ENCODE peak calls at places on chromosomes 16 and 17, in nine cellular contexts. One of them, this sample, is unnamed.

GRCh38 chr17:77807051-77807745 is 151.3 kb upstream of the TNRC6C start:
- DNase-seq in tibial nerve: no peak
- DNase-seq in left lung: no peak
- DNase-seq in progenitor cell of endocrine pancreas: no peak
- DNase-seq in ascending aorta: no peak
- DNase-seq in thyroid gland: no peak
- DNase-seq in HL-60: no peak
- DNase-seq in bronchial epithelial cell: no peak
- DNase-seq in fibroblast of the aortic adventitia: no peak
- DNase-seq in this sample: no peak

GRCh38 chr17:17681744-17682292 is 560 bp downstream of the RAI1 start:
- DNase-seq in ascending aorta: no peak
- DNase-seq in thyroid gland: peak
- DNase-seq in fibroblast of the aortic adventitia: no peak
- DNase-seq in bronchial epithelial cell: no peak
- DNase-seq in tibial nerve: no peak
- DNase-seq in left lung: peak
- DNase-seq in HL-60: no peak
- DNase-seq in progenitor cell of endocrine pancreas: no peak
- DNase-seq in this sample: peak

GRCh38 chr16:11190585-11191565 is 65.1 kb downstream of the SOCS1 start:
- DNase-seq in bronchial epithelial cell: peak
- DNase-seq in HL-60: no peak
- DNase-seq in left lung: no peak
- DNase-seq in thyroid gland: no peak
- DNase-seq in progenitor cell of endocrine pancreas: no peak
- DNase-seq in fibroblast of the aortic adventitia: no peak
- DNase-seq in tibial nerve: no peak
- DNase-seq in ascending aorta: no peak
- DNase-seq in this sample: no peak

GRCh38 chr17:75925912-75926311 is 14.9 kb downstream of the FBF1 start:
- DNase-seq in fibroblast of the aortic adventitia: no peak
- DNase-seq in ascending aorta: no peak
- DNase-seq in thyroid gland: no peak
- DNase-seq in HL-60: no peak
- DNase-seq in progenitor cell of endocrine pancreas: no peak
- DNase-seq in tibial nerve: no peak
- DNase-seq in bronchial epithelial cell: no peak
- DNase-seq in left lung: no peak
- DNase-seq in this sample: no peak

GRCh38 chr17:18361837-18362380 is 1.4 kb downstream of the SHMT1 start:
- DNase-seq in fibroblast of the aortic adventitia: no peak
- DNase-seq in bronchial epithelial cell: no peak
- DNase-seq in progenitor cell of endocrine pancreas: no peak
- DNase-seq in HL-60: no peak
- DNase-seq in left lung: no peak
- DNase-seq in ascending aorta: no peak
- DNase-seq in thyroid gland: no peak
- DNase-seq in tibial nerve: no peak
- DNase-seq in this sample: no peak

GRCh38 chr17:2906907-2907306 is 110.7 kb downstream of the RAP1GAP2 start:
- DNase-seq in HL-60: no peak
- DNase-seq in thyroid gland: no peak
- DNase-seq in progenitor cell of endocrine pancreas: no peak
- DNase-seq in ascending aorta: no peak
- DNase-seq in bronchial epithelial cell: no peak
- DNase-seq in tibial nerve: no peak
- DNase-seq in fibroblast of the aortic adventitia: no peak
- DNase-seq in left lung: no peak
- DNase-seq in this sample: no peak

GRCh38 chr16:46649571-46649970 is 28.4 kb upstream of the SHCBP1 start:
- DNase-seq in fibroblast of the aortic adventitia: peak
- DNase-seq in progenitor cell of endocrine pancreas: no peak
- DNase-seq in thyroid gland: no peak
- DNase-seq in left lung: peak
- DNase-seq in ascending aorta: peak
- DNase-seq in HL-60: no peak
- DNase-seq in tibial nerve: no peak
- DNase-seq in bronchial epithelial cell: no peak
- DNase-seq in this sample: peak

GRCh38 chr17:75589017-75589918 is 1.7 kb downstream of the MYO15B start:
- DNase-seq in bronchial epithelial cell: peak
- DNase-seq in HL-60: peak
- DNase-seq in fibroblast of the aortic adventitia: peak
- DNase-seq in left lung: peak
- DNase-seq in tibial nerve: peak
- DNase-seq in progenitor cell of endocrine pancreas: peak
- DNase-seq in thyroid gland: peak
- DNase-seq in ascending aorta: peak
- DNase-seq in this sample: peak

GRCh38 chr17:57166803-57167202 is 81.8 kb downstream of the AKAP1 start:
- DNase-seq in progenitor cell of endocrine pancreas: no peak
- DNase-seq in thyroid gland: peak
- DNase-seq in ascending aorta: no peak
- DNase-seq in fibroblast of the aortic adventitia: no peak
- DNase-seq in tibial nerve: no peak
- DNase-seq in left lung: no peak
- DNase-seq in HL-60: no peak
- DNase-seq in bronchial epithelial cell: peak
- DNase-seq in this sample: no peak

GRCh38 chr16:28984619-28985135 is at the start of gene LAT:
- DNase-seq in thyroid gland: peak
- DNase-seq in bronchial epithelial cell: no peak
- DNase-seq in tibial nerve: no peak
- DNase-seq in left lung: peak
- DNase-seq in HL-60: no peak
- DNase-seq in ascending aorta: no peak
- DNase-seq in progenitor cell of endocrine pancreas: no peak
- DNase-seq in fibroblast of the aortic adventitia: no peak
- DNase-seq in this sample: peak

GRCh38 chr16:76932541-76933211 is 258.3 kb upstream of the MON1B start:
- DNase-seq in ascending aorta: no peak
- DNase-seq in tibial nerve: no peak
- DNase-seq in HL-60: no peak
- DNase-seq in thyroid gland: no peak
- DNase-seq in bronchial epithelial cell: peak
- DNase-seq in fibroblast of the aortic adventitia: peak
- DNase-seq in progenitor cell of endocrine pancreas: no peak
- DNase-seq in left lung: no peak
- DNase-seq in this sample: no peak

GRCh38 chr17:59712856-59713255 is 5.4 kb downstream of the VMP1 start:
- DNase-seq in progenitor cell of endocrine pancreas: no peak
- DNase-seq in thyroid gland: no peak
- DNase-seq in left lung: no peak
- DNase-seq in fibroblast of the aortic adventitia: no peak
- DNase-seq in HL-60: no peak
- DNase-seq in ascending aorta: no peak
- DNase-seq in bronchial epithelial cell: no peak
- DNase-seq in tibial nerve: no peak
- DNase-seq in this sample: no peak

GRCh38 chr17:75065562-75066151 is 18.6 kb downstream of the KCTD2 start:
- DNase-seq in tibial nerve: no peak
- DNase-seq in HL-60: no peak
- DNase-seq in progenitor cell of endocrine pancreas: no peak
- DNase-seq in bronchial epithelial cell: no peak
- DNase-seq in ascending aorta: no peak
- DNase-seq in thyroid gland: no peak
- DNase-seq in fibroblast of the aortic adventitia: no peak
- DNase-seq in left lung: no peak
- DNase-seq in this sample: no peak

GRCh38 chr16:28534542-28535373 is 4.0 kb downstream of the NUPR1 start:
- DNase-seq in tibial nerve: peak
- DNase-seq in fibroblast of the aortic adventitia: peak
- DNase-seq in progenitor cell of endocrine pancreas: no peak
- DNase-seq in ascending aorta: peak
- DNase-seq in bronchial epithelial cell: no peak
- DNase-seq in HL-60: peak
- DNase-seq in left lung: peak
- DNase-seq in thyroid gland: no peak
- DNase-seq in this sample: peak

GRCh38 chr17:61490540-61490975 is 38.3 kb downstream of the TBX4 start:
- DNase-seq in bronchial epithelial cell: peak
- DNase-seq in tibial nerve: no peak
- DNase-seq in progenitor cell of endocrine pancreas: no peak
- DNase-seq in HL-60: no peak
- DNase-seq in thyroid gland: no peak
- DNase-seq in left lung: no peak
- DNase-seq in fibroblast of the aortic adventitia: peak
- DNase-seq in ascending aorta: peak
- DNase-seq in this sample: no peak

GRCh38 chr16:57062329-57062728 is 30.1 kb upstream of the CPNE2 start:
- DNase-seq in ascending aorta: no peak
- DNase-seq in bronchial epithelial cell: no peak
- DNase-seq in tibial nerve: no peak
- DNase-seq in progenitor cell of endocrine pancreas: no peak
- DNase-seq in fibroblast of the aortic adventitia: no peak
- DNase-seq in thyroid gland: no peak
- DNase-seq in left lung: peak
- DNase-seq in HL-60: no peak
- DNase-seq in this sample: no peak

GRCh38 chr17:4896332-4897197 is 2.8 kb upstream of the C17orf107 start:
- DNase-seq in ascending aorta: no peak
- DNase-seq in thyroid gland: no peak
- DNase-seq in bronchial epithelial cell: no peak
- DNase-seq in left lung: no peak
- DNase-seq in tibial nerve: no peak
- DNase-seq in fibroblast of the aortic adventitia: no peak
- DNase-seq in HL-60: no peak
- DNase-seq in progenitor cell of endocrine pancreas: no peak
- DNase-seq in this sample: no peak
- TF ChIP-seq CTCF in ascending aorta: no peak
- TF ChIP-seq CTCF in thyroid gland: no peak
- TF ChIP-seq CTCF in bronchial epithelial cell: no peak
- TF ChIP-seq CTCF in left lung: no peak
- TF ChIP-seq CTCF in tibial nerve: no peak
- TF ChIP-seq CTCF in fibroblast of the aortic adventitia: no peak
- TF ChIP-seq CTCF in HL-60: no peak
- TF ChIP-seq CTCF in progenitor cell of endocrine pancreas: no peak
- TF ChIP-seq CTCF in this sample: no peak

GRCh38 chr16:67932462-67932840 is 789 bp upstream of the CTRL start:
- DNase-seq in fibroblast of the aortic adventitia: no peak
- DNase-seq in thyroid gland: no peak
- DNase-seq in ascending aorta: no peak
- DNase-seq in bronchial epithelial cell: no peak
- DNase-seq in progenitor cell of endocrine pancreas: no peak
- DNase-seq in HL-60: no peak
- DNase-seq in tibial nerve: no peak
- DNase-seq in left lung: no peak
- DNase-seq in this sample: no peak

GRCh38 chr16:67930191-67930590 is 1.5 kb downstream of the CTRL start:
- DNase-seq in ascending aorta: no peak
- DNase-seq in thyroid gland: no peak
- DNase-seq in bronchial epithelial cell: no peak
- DNase-seq in progenitor cell of endocrine pancreas: no peak
- DNase-seq in HL-60: no peak
- DNase-seq in left lung: no peak
- DNase-seq in fibroblast of the aortic adventitia: no peak
- DNase-seq in tibial nerve: no peak
- DNase-seq in this sample: no peak

GRCh38 chr16:67930678-67931211 is 917 bp downstream of the CTRL start:
- DNase-seq in fibroblast of the aortic adventitia: no peak
- DNase-seq in ascending aorta: no peak
- DNase-seq in tibial nerve: no peak
- DNase-seq in thyroid gland: no peak
- DNase-seq in progenitor cell of endocrine pancreas: no peak
- DNase-seq in HL-60: no peak
- DNase-seq in bronchial epithelial cell: no peak
- DNase-seq in left lung: no peak
- DNase-seq in this sample: peak

GRCh38 chr16:67933805-67934204 is 2.1 kb upstream of the CTRL start:
- DNase-seq in HL-60: no peak
- DNase-seq in bronchial epithelial cell: no peak
- DNase-seq in tibial nerve: no peak
- DNase-seq in fibroblast of the aortic adventitia: no peak
- DNase-seq in left lung: no peak
- DNase-seq in progenitor cell of endocrine pancreas: no peak
- DNase-seq in thyroid gland: no peak
- DNase-seq in ascending aorta: no peak
- DNase-seq in this sample: no peak

DNA sequence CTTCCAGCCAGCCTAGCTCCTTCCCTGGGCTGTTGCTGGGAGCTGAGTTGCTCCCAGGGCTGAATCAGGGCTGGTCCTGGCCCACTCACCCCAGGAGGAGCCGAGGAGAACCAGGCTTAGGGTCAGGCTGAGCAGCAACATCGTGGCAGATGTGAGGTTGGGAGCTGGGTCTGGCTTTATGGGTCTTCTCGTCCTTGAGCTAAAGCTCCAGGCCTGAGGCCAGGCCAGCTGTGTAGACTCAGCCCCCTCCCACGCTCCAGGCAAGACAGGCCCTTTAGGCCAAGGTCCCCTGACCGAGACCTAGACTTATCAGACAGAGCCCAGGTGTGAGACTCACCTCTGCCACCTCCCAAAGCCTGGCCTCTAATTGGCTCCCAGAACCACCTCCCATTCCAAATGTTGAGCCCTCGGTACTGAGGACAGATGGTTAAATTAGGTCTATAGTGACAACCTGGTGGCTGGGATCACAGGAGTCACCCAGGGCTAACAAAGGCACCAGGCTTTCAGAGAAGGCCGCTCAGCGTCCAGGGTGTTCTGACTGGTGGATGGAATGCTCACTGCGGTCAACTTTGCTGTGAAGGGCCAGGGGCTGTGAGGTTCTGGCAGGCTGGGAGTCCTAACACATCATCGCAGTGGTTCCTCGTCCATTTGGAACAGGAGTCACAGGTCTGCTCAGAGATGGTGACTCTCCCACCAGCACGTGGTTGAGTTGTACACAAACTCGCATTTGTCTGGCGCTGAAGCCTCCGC is at the start of gene CTRL:
- DNase-seq in bronchial epithelial cell: no peak
- DNase-seq in left lung: no peak
- DNase-seq in ascending aorta: no peak
- DNase-seq in progenitor cell of endocrine pancreas: no peak
- DNase-seq in HL-60: no peak
- DNase-seq in fibroblast of the aortic adventitia: no peak
- DNase-seq in thyroid gland: no peak
- DNase-seq in tibial nerve: no peak
- DNase-seq in this sample: peak
- TF ChIP-seq CTCF in bronchial epithelial cell: no peak
- TF ChIP-seq CTCF in left lung: no peak
- TF ChIP-seq CTCF in ascending aorta: no peak
- TF ChIP-seq CTCF in progenitor cell of endocrine pancreas: peak
- TF ChIP-seq CTCF in HL-60: no peak
- TF ChIP-seq CTCF in fibroblast of the aortic adventitia: peak
- TF ChIP-seq CTCF in thyroid gland: no peak
- TF ChIP-seq CTCF in tibial nerve: no peak
- TF ChIP-seq CTCF in this sample: no peak

GRCh38 chr16:50067290-50067853 is 1.6 kb downstream of the HEATR3 start:
- DNase-seq in left lung: no peak
- DNase-seq in fibroblast of the aortic adventitia: peak
- DNase-seq in ascending aorta: no peak
- DNase-seq in HL-60: peak
- DNase-seq in thyroid gland: no peak
- DNase-seq in progenitor cell of endocrine pancreas: no peak
- DNase-seq in tibial nerve: no peak
- DNase-seq in bronchial epithelial cell: peak
- DNase-seq in this sample: no peak
- TF ChIP-seq CTCF in left lung: peak
- TF ChIP-seq CTCF in fibroblast of the aortic adventitia: peak
- TF ChIP-seq CTCF in ascending aorta: peak
- TF ChIP-seq CTCF in HL-60: peak
- TF ChIP-seq CTCF in thyroid gland: peak
- TF ChIP-seq CTCF in progenitor cell of endocrine pancreas: peak
- TF ChIP-seq CTCF in tibial nerve: peak
- TF ChIP-seq CTCF in bronchial epithelial cell: peak
- TF ChIP-seq CTCF in this sample: no peak

GRCh38 chr16:68310441-68311315 is at the start of the genes PRMT7 and SLC7A6OS:
- DNase-seq in tibial nerve: peak
- DNase-seq in thyroid gland: peak
- DNase-seq in left lung: peak
- DNase-seq in progenitor cell of endocrine pancreas: peak
- DNase-seq in ascending aorta: peak
- DNase-seq in bronchial epithelial cell: peak
- DNase-seq in fibroblast of the aortic adventitia: peak
- DNase-seq in HL-60: peak
- DNase-seq in this sample: peak
- TF ChIP-seq CTCF in tibial nerve: peak
- TF ChIP-seq CTCF in thyroid gland: no peak
- TF ChIP-seq CTCF in left lung: no peak
- TF ChIP-seq CTCF in progenitor cell of endocrine pancreas: no peak
- TF ChIP-seq CTCF in ascending aorta: peak
- TF ChIP-seq CTCF in bronchial epithelial cell: peak
- TF ChIP-seq CTCF in fibroblast of the aortic adventitia: no peak
- TF ChIP-seq CTCF in HL-60: no peak
- TF ChIP-seq CTCF in this sample: peak